ENCODE peak calls at places on chromosomes 16 and 17, in five cellular contexts. One of them, this sample, is unnamed.

GRCh38 chr16:52976539-52977167 is 76.0 kb downstream of the CHD9NB start:
- DNase-seq in tibial nerve: peak
- DNase-seq in stomach: no peak
- DNase-seq in naive thymus-derived CD4-positive, alpha-beta T cell: no peak
- DNase-seq in heart right ventricle: no peak
- DNase-seq in this sample: no peak

GRCh38 chr16:85114909-85115567 is 2.8 kb upstream of the CIBAR2 start:
- DNase-seq in tibial nerve: peak
- DNase-seq in stomach: peak
- DNase-seq in naive thymus-derived CD4-positive, alpha-beta T cell: peak
- DNase-seq in heart right ventricle: peak
- DNase-seq in this sample: peak

GRCh38 chr17:78494961-78495330 is 82.2 kb downstream of the DNAH17 start:
- DNase-seq in tibial nerve: no peak
- DNase-seq in stomach: no peak
- DNase-seq in naive thymus-derived CD4-positive, alpha-beta T cell: no peak
- DNase-seq in heart right ventricle: no peak
- DNase-seq in this sample: no peak

GRCh38 chr16:11379420-11379819 is 34.2 kb downstream of the RMI2 start:
- DNase-seq in tibial nerve: no peak
- DNase-seq in stomach: peak
- DNase-seq in naive thymus-derived CD4-positive, alpha-beta T cell: no peak
- DNase-seq in heart right ventricle: no peak
- DNase-seq in this sample: peak

GRCh38 chr17:29176500-29177351 is 3.5 kb downstream of the MYO18A start:
- DNase-seq in tibial nerve: no peak
- DNase-seq in stomach: peak
- DNase-seq in naive thymus-derived CD4-positive, alpha-beta T cell: peak
- DNase-seq in heart right ventricle: peak
- DNase-seq in this sample: peak

GRCh38 chr17:2393954-2394749 is 6.7 kb downstream of the MNT start:
- DNase-seq in tibial nerve: no peak
- DNase-seq in stomach: no peak
- DNase-seq in naive thymus-derived CD4-positive, alpha-beta T cell: no peak
- DNase-seq in heart right ventricle: no peak
- DNase-seq in this sample: no peak

GRCh38 chr16:57148481-57148880 is 37.4 kb downstream of the PSME3IP1 start:
- DNase-seq in tibial nerve: no peak
- DNase-seq in stomach: no peak
- DNase-seq in naive thymus-derived CD4-positive, alpha-beta T cell: no peak
- DNase-seq in heart right ventricle: no peak
- DNase-seq in this sample: no peak

GRCh38 chr16:49278944-49279725 is 2.5 kb downstream of the CBLN1 start:
- DNase-seq in tibial nerve: no peak
- DNase-seq in stomach: no peak
- DNase-seq in naive thymus-derived CD4-positive, alpha-beta T cell: no peak
- DNase-seq in heart right ventricle: no peak
- DNase-seq in this sample: no peak

GRCh38 chr17:5879424-5879823 is 190.8 kb upstream of the WSCD1 start:
- DNase-seq in tibial nerve: no peak
- DNase-seq in stomach: no peak
- DNase-seq in naive thymus-derived CD4-positive, alpha-beta T cell: no peak
- DNase-seq in heart right ventricle: no peak
- DNase-seq in this sample: no peak

GRCh38 chr16:53530741-53531140 is 27.7 kb upstream of the AKTIP start:
- DNase-seq in tibial nerve: no peak
- DNase-seq in stomach: no peak
- DNase-seq in naive thymus-derived CD4-positive, alpha-beta T cell: no peak
- DNase-seq in heart right ventricle: no peak
- DNase-seq in this sample: no peak

GRCh38 chr17:76997981-76998531 is 129.9 kb downstream of the MGAT5B start:
- DNase-seq in tibial nerve: no peak
- DNase-seq in stomach: no peak
- DNase-seq in naive thymus-derived CD4-positive, alpha-beta T cell: peak
- DNase-seq in heart right ventricle: no peak
- DNase-seq in this sample: peak

GRCh38 chr17:56815711-56816110 is 18.0 kb downstream of the C17orf67 start:
- DNase-seq in tibial nerve: no peak
- DNase-seq in stomach: no peak
- DNase-seq in naive thymus-derived CD4-positive, alpha-beta T cell: no peak
- DNase-seq in heart right ventricle: no peak
- DNase-seq in this sample: no peak

GRCh38 chr16:71671165-71671564 is 45.2 kb downstream of the MARVELD3 start:
- DNase-seq in tibial nerve: no peak
- DNase-seq in stomach: no peak
- DNase-seq in naive thymus-derived CD4-positive, alpha-beta T cell: no peak
- DNase-seq in heart right ventricle: no peak
- DNase-seq in this sample: no peak

GRCh38 chr16:76535-77272 is 1.3 kb upstream of the MPG start:
- DNase-seq in tibial nerve: peak
- DNase-seq in stomach: peak
- DNase-seq in naive thymus-derived CD4-positive, alpha-beta T cell: no peak
- DNase-seq in heart right ventricle: peak
- DNase-seq in this sample: no peak

GRCh38 chr17:4947411-4948165 is 742 bp downstream of the PFN1 start:
- DNase-seq in tibial nerve: no peak
- DNase-seq in stomach: peak
- DNase-seq in naive thymus-derived CD4-positive, alpha-beta T cell: peak
- DNase-seq in heart right ventricle: peak
- DNase-seq in this sample: no peak

GRCh38 chr16:69724981-69725479 is 1.3 kb downstream of the NQO1 start:
- DNase-seq in tibial nerve: peak
- DNase-seq in stomach: no peak
- DNase-seq in naive thymus-derived CD4-positive, alpha-beta T cell: no peak
- DNase-seq in heart right ventricle: no peak
- DNase-seq in this sample: no peak

GRCh38 chr16:49748322-49748721 is 107.6 kb downstream of the ZNF423 start:
- DNase-seq in tibial nerve: peak
- DNase-seq in stomach: no peak
- DNase-seq in naive thymus-derived CD4-positive, alpha-beta T cell: no peak
- DNase-seq in heart right ventricle: no peak
- DNase-seq in this sample: no peak

GRCh38 chr17:67478266-67479118 is 101.4 kb downstream of the PITPNC1 start:
- DNase-seq in tibial nerve: no peak
- DNase-seq in stomach: no peak
- DNase-seq in naive thymus-derived CD4-positive, alpha-beta T cell: no peak
- DNase-seq in heart right ventricle: no peak
- DNase-seq in this sample: no peak

GRCh38 chr16:67226295-67226803 is 581 bp upstream of the TMEM208 start:
- DNase-seq in tibial nerve: no peak
- DNase-seq in stomach: no peak
- DNase-seq in naive thymus-derived CD4-positive, alpha-beta T cell: no peak
- DNase-seq in heart right ventricle: no peak
- DNase-seq in this sample: no peak

GRCh38 chr17:19387921-19388521 is 1.0 kb upstream of the MFAP4 start:
- DNase-seq in tibial nerve: peak
- DNase-seq in stomach: no peak
- DNase-seq in naive thymus-derived CD4-positive, alpha-beta T cell: no peak
- DNase-seq in heart right ventricle: no peak
- DNase-seq in this sample: no peak

GRCh38 chr17:57468932-57469775 is 212.8 kb downstream of the MSI2 start:
- DNase-seq in tibial nerve: no peak
- DNase-seq in stomach: no peak
- DNase-seq in naive thymus-derived CD4-positive, alpha-beta T cell: no peak
- DNase-seq in heart right ventricle: no peak
- DNase-seq in this sample: no peak

GRCh38 chr16:14285542-14286380 is 214.6 kb downstream of the MRTFB start:
- DNase-seq in tibial nerve: peak
- DNase-seq in stomach: peak
- DNase-seq in naive thymus-derived CD4-positive, alpha-beta T cell: peak
- DNase-seq in heart right ventricle: peak
- DNase-seq in this sample: peak

GRCh38 chr17:66114609-66115008 is 77.3 kb downstream of the CEP112 start:
- DNase-seq in tibial nerve: no peak
- DNase-seq in stomach: no peak
- DNase-seq in naive thymus-derived CD4-positive, alpha-beta T cell: no peak
- DNase-seq in heart right ventricle: no peak
- DNase-seq in this sample: no peak

GRCh38 chr17:73011016-73011486 is 81.4 kb downstream of the SLC39A11 start:
- DNase-seq in tibial nerve: no peak
- DNase-seq in stomach: no peak
- DNase-seq in naive thymus-derived CD4-positive, alpha-beta T cell: no peak
- DNase-seq in heart right ventricle: no peak
- DNase-seq in this sample: no peak
- H3K4me3 ChIP-seq in tibial nerve: no peak
- H3K4me3 ChIP-seq in stomach: no peak
- H3K4me3 ChIP-seq in naive thymus-derived CD4-positive, alpha-beta T cell: no peak
- H3K4me3 ChIP-seq in heart right ventricle: no peak
- H3K4me3 ChIP-seq in this sample: no peak

DNA sequence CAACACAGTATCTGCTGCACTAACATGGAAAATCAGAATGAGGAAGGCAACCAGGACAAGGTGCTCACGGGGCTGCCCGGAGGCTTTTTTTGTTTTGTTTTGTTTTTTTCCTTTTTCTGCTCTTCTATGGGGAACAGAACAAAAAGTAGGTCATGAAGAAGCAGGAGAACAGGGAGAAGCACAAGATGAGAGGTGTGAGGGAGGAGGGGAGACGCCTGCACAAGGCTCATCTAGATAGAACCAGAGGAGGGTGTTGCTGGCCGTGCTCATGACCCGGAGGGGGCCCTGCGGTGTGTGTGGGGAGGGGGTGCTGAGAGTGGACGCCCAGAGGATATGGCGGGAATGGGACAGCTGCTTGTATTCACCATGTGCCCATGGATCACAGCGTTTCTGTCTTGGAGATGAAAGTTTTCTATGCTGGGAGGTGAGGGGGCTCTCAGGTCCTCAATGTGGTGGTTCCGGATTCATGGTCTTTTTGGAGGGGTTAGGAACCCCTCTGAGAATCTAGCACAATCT is 183.7 kb downstream of the FOXL1 start:
- DNase-seq in tibial nerve: no peak
- DNase-seq in stomach: no peak
- DNase-seq in naive thymus-derived CD4-positive, alpha-beta T cell: no peak
- DNase-seq in heart right ventricle: no peak
- DNase-seq in this sample: no peak
- H3K4me3 ChIP-seq in tibial nerve: no peak
- H3K4me3 ChIP-seq in stomach: no peak
- H3K4me3 ChIP-seq in naive thymus-derived CD4-positive, alpha-beta T cell: no peak
- H3K4me3 ChIP-seq in heart right ventricle: peak
- H3K4me3 ChIP-seq in this sample: no peak

GRCh38 chr16:30985401-30986128 is 558 bp downstream of the HSD3B7 start:
- DNase-seq in tibial nerve: no peak
- DNase-seq in stomach: peak
- DNase-seq in naive thymus-derived CD4-positive, alpha-beta T cell: no peak
- DNase-seq in heart right ventricle: no peak
- DNase-seq in this sample: no peak
- H3K4me3 ChIP-seq in tibial nerve: peak
- H3K4me3 ChIP-seq in stomach: peak
- H3K4me3 ChIP-seq in naive thymus-derived CD4-positive, alpha-beta T cell: no peak
- H3K4me3 ChIP-seq in heart right ventricle: peak
- H3K4me3 ChIP-seq in this sample: no peak

DNA sequence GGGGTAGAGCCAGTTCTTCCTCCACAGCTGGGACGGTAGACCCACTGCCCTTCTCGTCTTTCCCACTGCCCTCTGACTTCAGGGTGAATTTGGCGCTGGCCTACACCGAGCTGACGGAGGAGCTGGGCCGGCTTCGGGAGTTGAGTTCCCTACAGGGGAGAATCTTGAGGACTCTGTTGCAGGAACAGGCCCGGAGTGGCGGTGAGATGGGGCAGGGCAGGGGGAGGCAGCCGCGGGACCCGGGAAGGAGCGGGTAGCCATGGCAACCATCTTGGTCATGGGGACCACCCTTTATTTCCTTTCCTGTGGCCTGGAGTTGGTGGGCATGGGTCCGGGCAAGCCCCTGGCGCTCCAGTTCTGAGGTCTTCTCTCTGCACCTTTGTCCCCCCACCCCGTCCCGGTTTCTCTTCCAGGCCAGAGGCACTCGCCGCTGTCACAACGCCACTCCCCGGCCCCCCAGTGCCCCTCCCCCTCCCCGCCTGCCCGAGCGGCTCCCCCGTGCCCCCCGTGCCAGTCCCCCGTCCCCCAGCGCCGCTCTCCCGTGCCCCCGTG is 14.4 kb downstream of the TBKBP1 start:
- DNase-seq in tibial nerve: no peak
- DNase-seq in stomach: no peak
- DNase-seq in naive thymus-derived CD4-positive, alpha-beta T cell: no peak
- DNase-seq in heart right ventricle: no peak
- DNase-seq in this sample: no peak
- H3K4me3 ChIP-seq in tibial nerve: peak
- H3K4me3 ChIP-seq in stomach: peak
- H3K4me3 ChIP-seq in naive thymus-derived CD4-positive, alpha-beta T cell: no peak
- H3K4me3 ChIP-seq in heart right ventricle: peak
- H3K4me3 ChIP-seq in this sample: no peak

This sample was measured in GM12864.